ENCODE peak calls at places on chromosomes 11 and 22, in six cellular contexts. O, P, F, D, A and I are unnamed samples.

GRCh38 chr22:22343603-22344276 is 99.2 kb downstream of the VPREB1 start:
- DNase-seq in F (no peak), O (no peak), D (no peak), A (no peak), P (no peak), I (peak; percentile 25)

GRCh38 chr22:23431337-23432072 is 148.6 kb downstream of the IGLL1 start:
- DNase-seq in O (no peak), A (no peak), D (no peak), P (no peak), F (no peak), I (peak; percentile 68)

GRCh38 chr22:49020314-49020713 is 807.4 kb downstream of the BRD1 start:
- DNase-seq in F (no peak), O (no peak), P (no peak), D (no peak), A (no peak), I (no peak)

GRCh38 chr22:36224245-36224644 is 15.1 kb downstream of the APOL2 start:
- DNase-seq in F (no peak), A (no peak), O (no peak), P (no peak), D (no peak), I (no peak)

GRCh38 chr11:2419638-2420501 is 19.3 kb downstream of the TSSC4 start:
- DNase-seq in A (peak; percentile 62), D (peak; percentile 76), P (no peak), F (peak; percentile 78), O (peak; percentile 72), I (peak; percentile 88)

GRCh38 chr11:61814958-61815789 is 1.6 kb downstream of the FADS1 start:
- DNase-seq in F (peak; percentile 98), O (peak; percentile 95), D (peak; percentile 92), P (peak; percentile 58), A (peak; percentile 95), I (peak; percentile 96)

GRCh38 chr11:61897387-61898246 is 6.3 kb upstream of the FADS3 start:
- DNase-seq in D (peak; percentile 69), P (no peak), F (peak; percentile 77), O (peak; percentile 53), A (peak; percentile 20), I (peak; percentile 85)

GRCh38 chr11:77191429-77191822 is 63.4 kb downstream of the MYO7A start:
- DNase-seq in P (no peak), D (no peak), F (no peak), O (peak; percentile 2), A (no peak), I (no peak)

GRCh38 chr22:42269407-42270177 is 861 bp downstream of the TCF20 start:
- DNase-seq in F (peak; percentile 37), P (no peak), D (no peak), O (no peak), A (no peak), I (peak; percentile 85)

GRCh38 chr22:50732681-50733080 is 5.3 kb upstream of the ACR start:
- DNase-seq in F (no peak), A (no peak), P (no peak), O (no peak), D (no peak), I (no peak)

GRCh38 chr22:39994566-39995345 is at the start of gene FAM83F:
- DNase-seq in D (no peak), P (no peak), O (no peak), A (no peak), F (no peak), I (peak; percentile 89)

GRCh38 chr22:20238567-20239062 is 29.5 kb downstream of the RTN4R start:
- DNase-seq in F (peak; percentile 50), D (no peak), A (no peak), O (no peak), P (no peak), I (peak; percentile 75)

GRCh38 chr22:24175160-24175808 is 6.0 kb upstream of the SUSD2 start:
- DNase-seq in D (peak; percentile 62), P (no peak), O (peak; percentile 72), F (peak; percentile 88), A (peak; percentile 54), I (peak; percentile 83)

GRCh38 chr22:50473855-50474671 is 772 bp downstream of the SBF1 start:
- DNase-seq in D (no peak), A (peak; percentile 60), F (peak; percentile 48), P (no peak), O (peak; percentile 67), I (peak; percentile 75)

GRCh38 chr11:3853935-3854659 is 1.4 kb upstream of the STIM1 start:
- DNase-seq in D (no peak), A (no peak), F (peak; percentile 35), O (no peak), P (no peak), I (peak; percentile 19)

GRCh38 chr11:11424696-11425095 is 71.6 kb upstream of the CSNK2A3 start:
- DNase-seq in P (no peak), A (no peak), O (no peak), D (no peak), F (no peak), I (no peak)

GRCh38 chr11:27837895-27838563 is 137.8 kb upstream of the BDNF start:
- DNase-seq in A (no peak), P (no peak), D (no peak), F (no peak), O (no peak), I (no peak)

GRCh38 chr11:118012083-118012669 is 26.0 kb downstream of the IL10RA start:
- DNase-seq in A (peak; percentile 15), P (no peak), O (peak; percentile 1), F (no peak), D (no peak), I (peak; percentile 79)

GRCh38 chr11:27532652-27533325 is 26.2 kb upstream of the LIN7C start:
- DNase-seq in P (no peak), A (peak; percentile 34), D (no peak), O (peak; percentile 9), F (no peak), I (no peak)

GRCh38 chr11:28009383-28009782 is 98.6 kb downstream of the KIF18A start:
- DNase-seq in F (no peak), O (peak; percentile 82), D (no peak), P (peak; percentile 23), A (peak; percentile 73), I (no peak)

GRCh38 chr11:6855971-6856542 is 6.8 kb upstream of the OR10A2 start:
- DNase-seq in F (no peak), D (no peak), O (peak; percentile 67), P (no peak), A (peak; percentile 49), I (peak; percentile 37)

DNA sequence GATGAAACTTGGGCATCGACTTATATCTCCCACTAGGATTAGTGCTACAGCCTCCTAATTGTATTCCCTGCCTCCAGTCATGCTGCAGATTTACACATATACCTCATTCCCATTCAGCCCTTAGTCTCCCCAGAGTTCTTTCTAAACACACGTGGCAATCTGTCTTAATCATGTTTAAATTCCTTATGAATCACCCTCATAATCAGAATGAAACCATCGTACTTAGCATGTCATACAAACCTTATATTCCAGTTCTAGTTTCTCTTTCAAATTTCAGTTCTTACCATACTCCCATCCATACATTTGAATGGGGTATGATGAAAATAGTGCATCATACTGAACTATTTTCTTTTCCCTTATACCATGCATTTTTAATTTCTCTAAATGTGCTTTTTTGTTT is 6.0 kb upstream of the OR10A2 start:
- DNase-seq in F (no peak), O (peak; percentile 54), D (no peak), P (no peak), A (peak; percentile 0), I (no peak)
- H3K4me3 ChIP-seq in F (no peak overlapping the region), O (no peak overlapping the region), D (no peak overlapping the region), P (no peak overlapping the region), A (no peak overlapping the region), I (no peak overlapping the region)

DNA sequence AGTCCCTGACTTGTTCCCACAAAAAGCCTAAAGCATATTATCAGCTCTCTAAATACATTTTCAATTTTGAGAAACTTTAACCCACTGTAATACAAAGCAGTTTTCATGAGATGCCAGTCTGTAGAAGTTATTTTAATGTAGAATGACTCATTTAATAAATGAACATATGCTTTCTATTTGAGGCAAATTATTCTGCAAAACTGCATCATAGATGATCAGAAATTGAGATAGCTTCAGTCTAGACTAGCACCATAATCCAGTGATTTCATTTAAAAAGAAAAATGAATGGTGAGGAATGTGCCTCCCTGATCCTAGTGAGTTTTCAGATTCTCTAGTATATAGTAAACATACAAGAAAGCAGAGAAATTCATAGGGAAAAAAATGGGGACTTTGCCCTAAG is 66.1 kb downstream of the OR5AK2 start:
- DNase-seq in A (no peak), O (no peak), D (no peak), P (no peak), F (no peak), I (no peak)
- H3K4me3 ChIP-seq in A (no peak overlapping the region), O (no peak overlapping the region), D (no peak overlapping the region), P (no peak overlapping the region), F (no peak overlapping the region), I (no peak overlapping the region)

DNA sequence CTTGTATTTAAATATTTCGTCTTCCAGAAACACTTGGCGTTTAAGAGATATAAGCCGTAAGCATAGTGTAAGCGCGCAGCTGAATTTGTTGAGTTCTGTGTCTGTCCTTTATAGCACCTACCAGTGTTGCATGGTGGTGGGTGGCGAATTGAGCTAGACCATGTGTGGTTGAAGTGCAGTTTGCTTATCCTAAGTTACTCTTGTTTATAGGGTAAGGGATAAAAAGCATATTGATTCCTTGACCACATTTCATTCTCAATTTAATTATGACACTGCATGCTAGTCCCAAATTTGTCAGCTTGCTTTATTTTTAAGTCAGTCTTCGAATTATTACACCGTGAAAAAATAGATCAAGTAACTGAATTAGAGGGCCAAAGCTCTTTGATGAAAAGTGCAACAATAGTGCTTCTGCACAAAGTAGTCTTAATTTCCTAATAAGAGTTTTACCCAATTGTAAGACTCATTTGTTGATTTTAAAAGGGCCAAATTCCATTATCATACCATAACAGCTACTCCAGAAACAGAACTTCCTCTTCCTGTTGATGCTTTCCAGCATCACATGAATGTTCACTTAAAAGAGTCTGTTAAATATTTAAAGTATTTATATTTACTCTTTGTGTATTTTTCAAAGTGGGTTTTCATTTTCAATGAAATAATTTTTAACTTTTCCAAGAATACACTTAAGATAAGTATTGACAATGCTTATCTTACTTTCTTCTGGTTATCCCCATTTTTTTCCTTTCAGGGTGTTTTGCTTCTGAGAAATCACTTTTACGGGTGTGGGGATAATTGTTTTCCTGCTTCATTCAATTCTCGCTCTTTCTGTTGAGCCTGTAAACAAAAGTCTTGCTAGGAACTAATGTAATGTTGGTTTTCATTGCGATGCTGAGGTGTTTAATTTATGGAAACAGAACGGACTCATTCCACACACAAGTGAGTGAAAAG is 2.0 kb downstream of the ARHGEF12 start:
- DNase-seq in F (no peak), D (no peak), P (no peak), A (no peak), O (peak; percentile 59), I (peak; percentile 14)
- H3K4me3 ChIP-seq in F (peak overlapping the region; percentile 94), D (peak overlapping the region; percentile 83), P (peak overlapping the region; percentile 61), A (peak overlapping the region; percentile 99), O (peak overlapping the region; percentile 93), I (peak overlapping the region; percentile 92)

DNA sequence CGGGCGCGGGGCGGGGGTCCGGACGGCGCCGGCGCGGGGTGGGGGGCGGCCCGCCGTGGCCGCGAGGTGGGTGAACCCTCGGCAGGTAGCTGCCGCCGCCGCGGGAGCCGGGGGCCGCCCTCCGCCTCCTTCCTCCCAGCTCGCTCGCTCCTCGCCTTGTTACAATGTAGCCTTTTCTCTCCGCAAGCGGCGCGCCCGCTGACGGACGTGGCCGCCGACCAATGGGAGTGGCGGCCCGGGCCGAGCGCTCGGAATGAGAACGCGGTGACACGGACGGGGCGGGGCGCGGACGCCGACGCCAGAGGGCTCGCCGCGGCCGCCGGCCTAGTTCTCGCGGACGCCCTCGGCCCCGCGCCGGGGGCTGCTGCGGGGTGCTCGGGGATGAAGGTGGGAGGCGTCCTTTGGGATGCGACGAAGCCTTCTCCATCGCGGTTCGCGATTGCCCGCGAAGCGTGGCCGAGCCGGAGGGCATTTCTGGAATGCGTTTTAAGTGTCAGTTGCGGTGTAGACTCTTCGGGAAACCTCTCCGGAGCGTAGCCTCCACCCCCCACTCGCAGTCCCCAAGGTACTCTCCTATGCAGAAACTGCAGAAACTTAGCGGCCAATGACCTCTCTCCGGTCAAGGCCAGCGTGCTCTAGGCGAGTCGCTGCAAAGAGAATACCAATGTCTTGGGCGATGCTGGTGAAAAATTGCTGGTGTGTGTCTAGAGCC is 734 bp downstream of the PRDM11 start:
- DNase-seq in A (peak; percentile 96), O (peak; percentile 94), P (peak; percentile 61), F (peak; percentile 96), D (peak; percentile 92), I (peak; percentile 98)
- H3K4me3 ChIP-seq in A (peak overlapping the region; percentile 77), O (peak overlapping the region; percentile 90), P (peak overlapping the region; percentile 77), F (peak overlapping the region; percentile 74), D (peak overlapping the region; percentile 66), I (peak overlapping the region; percentile 98)